ENCODE peak calls at places on chromosomes 1 and 21, in four cellular contexts. W is H1, R is K562, M is HepG2. F is an unnamed sample.

GRCh38 chr1:117433943-117434342 is 66.7 kb downstream of the MAN1A2 start:
- DNase-seq in W (no peak), R (no peak), M (no peak), F (no peak)

GRCh38 chr1:97366986-97367385 is 553.8 kb downstream of the DPYD start:
- DNase-seq in W (no peak), M (no peak), R (no peak), F (no peak)

GRCh38 chr21:42790520-42790919 is 88.8 kb downstream of the WDR4 start:
- DNase-seq in R (peak; percentile 7), M (no peak), W (no peak), F (no peak)

GRCh38 chr1:84489766-84490165 is 10.7 kb downstream of the RPF1 start:
- DNase-seq in W (no peak), M (no peak), R (no peak), F (no peak)

GRCh38 chr1:179369751-179370341 is 4.1 kb downstream of the AXDND1 start:
- DNase-seq in R (peak; percentile 63), M (peak; percentile 53), W (peak; percentile 1), F (no peak)

GRCh38 chr1:61182049-61182448 is 99.7 kb downstream of the NFIA start:
- DNase-seq in W (no peak), R (no peak), M (no peak), F (no peak)

GRCh38 chr1:207423560-207424292 is 30.4 kb upstream of the CR2 start:
- DNase-seq in M (no peak), R (no peak), W (no peak), F (peak; percentile 29)

GRCh38 chr1:39317111-39317510 is 112.6 kb downstream of the MACF1 start:
- DNase-seq in R (no peak), W (no peak), M (no peak), F (no peak)

GRCh38 chr1:36279789-36280296 is 26.3 kb upstream of the SH3D21 start:
- DNase-seq in W (no peak), M (no peak), R (no peak), F (no peak)

GRCh38 chr1:54803761-54804470 is 2.8 kb upstream of the TTC22 start:
- DNase-seq in W (no peak), M (no peak), R (no peak), F (no peak)

GRCh38 chr1:21568809-21569385 is 59.7 kb downstream of the ALPL start:
- DNase-seq in R (no peak), W (no peak), M (no peak), F (no peak)

GRCh38 chr1:65792671-65793358 is at the start of gene PDE4B:
- DNase-seq in R (no peak), M (no peak), W (no peak), F (peak; percentile 62)

GRCh38 chr1:46285730-46286477 is 17.5 kb downstream of the LRRC41 start:
- DNase-seq in R (peak; percentile 42), W (peak; percentile 25), M (no peak), F (peak; percentile 27)

GRCh38 chr21:15001773-15002647 is 62.8 kb downstream of the NRIP1 start:
- DNase-seq in M (no peak), W (no peak), R (no peak), F (no peak)

GRCh38 chr1:153434746-153435455 is 18.6 kb downstream of the S100A7A start:
- DNase-seq in M (no peak), R (peak; percentile 55), W (no peak), F (no peak)

GRCh38 chr1:28123461-28123961 is 35.1 kb upstream of the EYA3 start:
- DNase-seq in M (no peak), W (no peak), R (no peak), F (no peak)

GRCh38 chr21:31145271-31145801 is 107.1 kb upstream of the KRTAP19-8 start:
- DNase-seq in M (no peak), W (no peak), R (no peak), F (no peak)

GRCh38 chr1:78483903-78484302 is 6.9 kb upstream of the PTGFR start:
- DNase-seq in M (no peak), R (no peak), W (no peak), F (peak; percentile 25)

GRCh38 chr1:246695666-246696065 is 28.5 kb upstream of the SCCPDH start:
- DNase-seq in M (no peak), W (no peak), R (no peak), F (no peak)

GRCh38 chr21:32392299-32392879 is 423 bp downstream of the URB1 start:
- DNase-seq in R (peak; percentile 34), W (no peak), M (no peak), F (no peak)

GRCh38 chr1:222095606-222096475 is 354.0 kb upstream of the DUSP10 start:
- DNase-seq in M (peak; percentile 7), W (peak; percentile 33), R (peak; percentile 64), F (peak; percentile 72)

GRCh38 chr1:37474697-37475379 is 458 bp downstream of the ZC3H12A start:
- DNase-seq in M (no peak), W (no peak), R (peak; percentile 52), F (no peak)

GRCh38 chr1:203744008-203744972 is 20.7 kb upstream of the LAX1 start:
- DNase-seq in W (no peak), M (no peak), R (no peak), F (peak; percentile 23)

GRCh38 chr1:1858382-1859086 is 32.4 kb downstream of the GNB1 start:
- DNase-seq in W (no peak), M (peak; percentile 62), R (peak; percentile 82), F (peak; percentile 28)

GRCh38 chr21:36710729-36711048 is 11.8 kb downstream of the SIM2 start:
- DNase-seq in W (no peak), M (no peak), R (no peak), F (no peak)

GRCh38 chr1:12155328-12155727 is 11.5 kb upstream of the TNFRSF1B start:
- DNase-seq in W (no peak), M (no peak), R (no peak), F (no peak)

GRCh38 chr1:160340866-160341265 is 2.2 kb downstream of the COPA start:
- DNase-seq in R (no peak), W (no peak), M (peak; percentile 67), F (no peak)

DNA sequence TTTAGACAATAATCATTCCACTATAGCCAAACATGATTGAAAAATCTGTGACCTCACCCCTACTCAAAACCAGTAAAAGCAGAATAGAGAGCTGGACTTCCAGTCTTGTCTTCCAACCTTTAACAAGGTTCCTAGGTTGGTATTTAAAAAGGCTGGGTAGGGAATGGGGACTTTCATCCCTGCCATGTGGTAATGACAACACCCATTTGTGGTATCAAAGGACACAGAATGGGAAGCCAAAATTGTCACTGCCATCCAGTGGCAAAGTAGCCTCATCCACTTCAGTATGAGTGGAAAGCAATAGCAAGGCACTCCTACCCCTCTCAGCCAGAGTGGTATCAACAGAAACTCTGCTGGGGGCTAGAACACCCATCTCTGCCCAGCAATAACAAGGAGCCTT is 33.9 kb downstream of the UCHL5 start:
- DNase-seq in M (no peak), W (no peak), R (no peak), F (no peak)
- TF ChIP-seq JUN in M (no peak), W (no peak), R (no peak), F (no peak)

GRCh38 chr1:51535006-51535592 is 16.0 kb upstream of the EPS15 start:
- DNase-seq in R (peak; percentile 61), M (peak; percentile 17), W (no peak), F (peak; percentile 30)

GRCh38 chr1:51532853-51533252 is 13.8 kb upstream of the EPS15 start:
- DNase-seq in M (no peak), R (no peak), W (no peak), F (no peak)

GRCh38 chr1:51537568-51537967 is 18.5 kb upstream of the EPS15 start:
- DNase-seq in M (no peak), R (no peak), W (no peak), F (no peak)

GRCh38 chr1:51534447-51534846 is 15.4 kb upstream of the EPS15 start:
- DNase-seq in W (no peak), M (no peak), R (no peak), F (no peak)
- TF ChIP-seq SP1 in W (no peak), M (no peak), R (no peak), F (no peak)

GRCh38 chr21:18249542-18250152 is 5.0 kb downstream of the CHODL start:
- DNase-seq in W (no peak), R (no peak), M (no peak), F (no peak)
- TF ChIP-seq CREB1 in W (no peak), R (no peak), M (no peak), F (no peak)

GRCh38 chr1:41919131-41919530 is 409 bp upstream of the HIVEP3 start:
- DNase-seq in R (no peak), W (no peak), M (no peak), F (no peak)
- TF ChIP-seq JUN in R (no peak), W (no peak), M (no peak), F (no peak)

GRCh38 chr1:114531094-114531493 is 20.1 kb upstream of the TRIM33 start:
- DNase-seq in M (no peak), R (no peak), W (no peak), F (no peak)

GRCh38 chr1:114536043-114536442 is 25.0 kb upstream of the TRIM33 start:
- DNase-seq in R (no peak), M (no peak), W (no peak), F (no peak)

GRCh38 chr1:114540202-114540601 is 29.2 kb upstream of the TRIM33 start:
- DNase-seq in M (no peak), R (no peak), W (no peak), F (no peak)

GRCh38 chr1:114530224-114530623 is 19.2 kb upstream of the TRIM33 start:
- DNase-seq in M (no peak), R (no peak), W (no peak), F (no peak)

GRCh38 chr1:114535401-114535800 is 24.4 kb upstream of the TRIM33 start:
- DNase-seq in M (no peak), R (no peak), W (no peak), F (no peak)
- TF ChIP-seq SP1 in M (no peak), R (no peak), W (no peak), F (no peak)

GRCh38 chr1:23600283-23600682 is 41.0 kb upstream of the ID3 start:
- DNase-seq in R (no peak), M (no peak), W (no peak), F (no peak)
- TF ChIP-seq CREB1 in R (no peak), M (no peak), W (no peak), F (no peak)